ENCODE peak calls at places on chromosomes 6 and 20, in five cellular contexts. F is fibroblast of lung, J is hepatocyte, B is ascending aorta, D is A549. L is an unnamed sample.

GRCh38 chr6:8548979-8549378 is 113.6 kb upstream of the SLC35B3 start:
- DNase-seq in F (no peak), J (no peak), B (no peak), D (no peak), L (no peak)

GRCh38 chr6:148431413-148431812 is 88.8 kb downstream of the SASH1 start:
- DNase-seq in F (no peak), J (no peak), B (no peak), D (no peak), L (no peak)

GRCh38 chr6:111379302-111379701 is 103.7 kb downstream of the REV3L start:
- DNase-seq in F (no peak), J (no peak), B (no peak), D (no peak), L (no peak)

GRCh38 chr20:60959971-60960370 is 292.1 kb upstream of the CDH4 start:
- DNase-seq in F (no peak), J (no peak), B (no peak), D (no peak), L (no peak)

GRCh38 chr6:139743629-139744028 is 369.2 kb upstream of the CITED2 start:
- DNase-seq in F (peak), J (peak), B (no peak), D (peak), L (peak)

GRCh38 chr20:19269737-19270325 is 57.4 kb downstream of the SLC24A3 start:
- DNase-seq in F (peak), J (no peak), B (no peak), D (no peak), L (peak)

GRCh38 chr6:113998811-113999210 is 27.9 kb upstream of the HDAC2 start:
- DNase-seq in F (no peak), J (no peak), B (no peak), D (no peak), L (no peak)

GRCh38 chr6:12649325-12649724 is 67.2 kb upstream of the PHACTR1 start:
- DNase-seq in F (no peak), J (no peak), B (no peak), D (no peak), L (no peak)

GRCh38 chr6:79558099-79558498 is 20.9 kb upstream of the LCA5 start:
- DNase-seq in F (no peak), J (no peak), B (no peak), D (no peak), L (no peak)

GRCh38 chr6:147205690-147206600 is 1.7 kb downstream of the STXBP5 start:
- DNase-seq in F (peak), J (no peak), B (no peak), D (peak), L (peak)

GRCh38 chr6:159084493-159085091 is 39.8 kb upstream of the TAGAP start:
- DNase-seq in F (peak), J (no peak), B (no peak), D (no peak), L (peak)

GRCh38 chr6:72616406-72617015 is 5.4 kb upstream of the KCNQ5 start:
- DNase-seq in F (peak), J (peak), B (no peak), D (peak), L (peak)

GRCh38 chr6:47132724-47133123 is 90.6 kb upstream of the ADGRF1 start:
- DNase-seq in F (no peak), J (no peak), B (no peak), D (no peak), L (no peak)

GRCh38 chr6:125951323-125951722 is 5.2 kb upstream of the HINT3 start:
- DNase-seq in F (no peak), J (no peak), B (no peak), D (no peak), L (no peak)

GRCh38 chr20:13119583-13119982 is 101.5 kb upstream of the ISM1 start:
- DNase-seq in F (peak), J (peak), B (no peak), D (peak), L (peak)

GRCh38 chr20:41334452-41335421 is 5.9 kb upstream of the LPIN3 start:
- DNase-seq in F (no peak), J (peak), B (no peak), D (no peak), L (peak)

GRCh38 chr20:2626853-2627541 is 25.4 kb upstream of the NOP56 start:
- DNase-seq in F (peak), J (no peak), B (no peak), D (peak), L (peak)

GRCh38 chr6:158780963-158781691 is 38.0 kb downstream of the EZR start:
- DNase-seq in F (no peak), J (no peak), B (no peak), D (no peak), L (no peak)

GRCh38 chr6:26550250-26550993 is 12.3 kb downstream of the HMGN4 start:
- DNase-seq in F (peak), J (peak), B (no peak), D (peak), L (peak)

GRCh38 chr6:17505062-17505476 is 95.0 kb upstream of the FAM8A1 start:
- DNase-seq in F (peak), J (no peak), B (no peak), D (peak), L (peak)

GRCh38 chr6:34610819-34611477 is 54.8 kb upstream of the SPDEF start:
- DNase-seq in F (peak), J (peak), B (no peak), D (peak), L (peak)

GRCh38 chr20:44805991-44806729 is 4.2 kb downstream of the RIMS4 start:
- DNase-seq in F (peak), J (peak), B (peak), D (peak), L (peak)

GRCh38 chr6:10521104-10521808 is at the start of gene GCNT2:
- DNase-seq in F (peak), J (peak), B (no peak), D (peak), L (peak)

GRCh38 chr20:18412202-18412901 is 54.5 kb downstream of the DZANK1 start:
- DNase-seq in F (no peak), J (no peak), B (no peak), D (no peak), L (no peak)

GRCh38 chr6:121645100-121645745 is 209.8 kb downstream of the GJA1 start:
- DNase-seq in F (peak), J (no peak), B (no peak), D (no peak), L (peak)

DNA sequence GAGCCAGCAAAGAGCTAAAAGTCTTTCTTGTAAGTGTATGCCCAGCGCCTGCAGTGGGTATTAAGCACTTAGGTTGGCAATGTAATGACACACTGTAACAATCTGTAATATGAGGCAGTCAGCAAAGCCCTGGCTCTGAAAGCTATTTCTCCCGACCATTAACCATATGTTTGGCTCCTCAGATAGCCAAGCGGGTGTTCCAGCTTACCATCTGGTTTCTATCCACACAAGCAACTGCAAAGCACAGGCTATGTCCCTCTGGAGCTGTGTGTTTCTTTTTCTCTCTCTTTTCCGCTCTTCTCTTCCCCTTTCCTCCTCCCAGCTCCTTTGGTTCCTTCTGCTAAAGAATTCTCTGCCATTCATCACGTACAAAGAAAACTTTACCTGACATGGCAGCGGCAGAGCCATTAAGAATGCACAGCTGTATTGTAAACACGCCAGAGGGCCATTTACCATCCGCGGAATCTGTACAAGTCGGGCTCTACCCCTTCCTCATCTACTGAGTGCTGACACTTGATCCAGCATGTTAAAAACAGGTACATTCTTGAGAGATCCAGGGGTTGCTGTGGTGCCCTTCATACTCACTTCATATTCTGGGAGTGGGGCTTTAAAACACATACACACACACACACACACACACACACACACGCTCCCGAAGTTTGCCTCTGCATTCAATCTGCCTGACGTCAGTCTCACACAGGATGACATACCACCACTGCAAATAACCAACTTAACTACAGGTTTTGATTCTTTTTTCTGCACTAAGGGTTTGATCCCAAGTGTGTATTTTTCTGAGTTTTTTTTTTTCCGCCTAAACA is 77.3 kb downstream of the BACH2 start:
- DNase-seq in F (peak), J (peak), B (no peak), D (no peak), L (peak)
- H3K4me3 ChIP-seq in F (peak), J (no peak), B (peak), D (no peak), L (peak)

DNA sequence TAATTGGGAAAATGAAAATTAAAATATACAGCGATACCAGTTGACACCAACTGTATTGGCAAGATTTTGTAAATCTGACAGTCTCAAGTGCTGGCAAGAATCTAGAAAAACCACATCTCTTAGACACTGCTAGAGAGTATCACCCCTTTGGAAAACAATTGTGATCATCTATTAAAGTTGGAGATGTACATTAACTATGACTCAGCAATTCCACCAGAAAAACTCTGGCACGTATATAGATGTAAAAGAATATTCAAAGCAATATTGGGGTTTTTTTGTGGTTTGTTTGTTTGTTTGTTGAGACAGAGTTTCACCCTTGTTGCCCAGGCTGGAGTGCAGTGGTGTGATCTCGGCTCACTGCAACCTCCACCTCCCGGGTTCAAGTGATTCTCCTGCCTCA is 142.9 kb downstream of the HACE1 start:
- DNase-seq in F (no peak), J (no peak), B (no peak), D (no peak), L (no peak)
- TF ChIP-seq CTCF in F (no peak), J (no peak), B (no peak), D (no peak), L (no peak)

DNA sequence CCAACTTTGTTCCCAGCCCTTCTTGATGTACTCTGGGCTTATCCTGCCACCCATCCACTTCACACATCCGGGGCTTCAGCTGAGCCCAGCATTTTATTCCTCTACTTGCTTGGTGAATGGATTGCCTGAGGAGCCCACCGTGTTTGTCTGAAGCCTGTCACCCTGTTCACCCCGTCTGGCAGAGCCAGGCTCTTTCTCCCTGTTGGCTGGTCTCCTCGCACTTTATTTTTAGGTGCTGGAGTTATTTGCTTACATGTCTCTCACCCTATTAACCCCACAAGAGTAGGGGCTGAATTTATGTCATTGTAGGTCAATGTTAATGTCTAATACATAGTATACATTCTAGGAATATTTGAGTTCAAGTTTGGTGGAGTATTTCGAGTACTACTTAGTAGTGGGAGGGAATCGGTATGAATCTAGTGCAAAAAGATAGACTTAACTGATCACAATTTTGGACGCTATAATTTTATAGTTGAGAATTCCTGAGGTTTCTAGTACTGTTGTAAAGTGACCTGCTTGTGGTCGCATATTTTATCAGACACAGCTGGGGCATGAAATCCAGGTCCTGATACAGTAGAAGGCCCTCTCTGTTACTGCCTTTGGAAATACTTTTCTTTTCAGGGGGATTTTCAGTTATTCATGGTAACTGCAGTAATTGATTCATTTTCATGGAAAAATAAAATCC is 10.8 kb downstream of the JARID2 start:
- DNase-seq in F (peak), J (no peak), B (no peak), D (no peak), L (no peak)
- H3K4me3 ChIP-seq in F (no peak), J (no peak), B (no peak), D (no peak), L (no peak)

DNA sequence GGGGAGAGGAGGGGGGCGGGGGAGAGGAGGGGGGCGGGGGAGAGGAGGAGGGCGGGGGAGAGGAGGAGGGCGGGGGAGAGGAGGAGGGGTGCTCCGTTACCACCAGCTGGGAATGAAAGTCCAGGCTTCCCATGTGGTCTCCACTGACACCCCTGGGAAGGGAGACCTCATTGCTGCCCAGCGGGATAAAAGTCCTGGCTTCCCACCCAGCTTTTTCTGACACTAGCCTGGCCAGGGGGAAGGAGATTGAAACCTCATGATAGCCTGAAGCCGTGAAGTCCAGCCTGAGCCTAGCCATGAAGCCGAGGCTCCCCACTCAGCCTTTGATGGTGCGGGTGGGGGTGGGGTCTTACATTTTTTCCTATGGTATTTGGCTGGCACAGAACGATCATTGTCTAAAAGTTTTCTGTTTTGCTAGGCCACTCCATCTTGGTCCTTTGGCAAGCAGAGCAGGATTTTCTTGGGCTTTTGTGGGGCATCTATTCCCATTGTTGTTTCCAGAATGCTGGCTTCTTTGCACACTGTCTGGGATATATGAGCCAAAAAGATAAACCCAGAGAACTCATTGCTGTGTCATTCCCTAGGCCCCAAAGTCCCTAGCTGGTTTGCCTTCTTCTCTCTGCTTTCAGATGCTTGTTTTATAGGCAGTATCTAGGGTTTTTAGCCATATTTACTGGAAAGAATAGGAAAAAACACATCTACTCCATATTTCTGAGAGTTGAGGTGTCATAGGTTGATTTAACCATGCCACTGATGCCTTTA is 67.9 kb upstream of the RNF24 start:
- DNase-seq in F (no peak), J (no peak), B (no peak), D (no peak), L (no peak)
- TF ChIP-seq CTCF in F (no peak), J (no peak), B (no peak), D (no peak), L (no peak)